ENCODE peak calls at places on chromosomes 3 and 15, in seven cellular contexts. One of them, this sample, is unnamed. For H3K4me1, the result is how much of the 10 kb centered on the place peaks cover.

GRCh38 chr3:17136251-17136721 is 251.5 kb downstream of the PLCL2 start:
- DNase-seq in HCT116: no peak
- DNase-seq in K562: no peak
- DNase-seq in kidney: no peak
- DNase-seq in esophagus squamous epithelium: no peak
- DNase-seq in left ventricle myocardium inferior: peak
- DNase-seq in body of pancreas: no peak
- DNase-seq in this sample: no peak

GRCh38 chr15:33089878-33090757 is 104.4 kb downstream of the FMN1 start:
- DNase-seq in HCT116: no peak
- DNase-seq in K562: no peak
- DNase-seq in kidney: no peak
- DNase-seq in esophagus squamous epithelium: no peak
- DNase-seq in left ventricle myocardium inferior: no peak
- DNase-seq in body of pancreas: no peak
- DNase-seq in this sample: peak

GRCh38 chr15:77036537-77037474 is 34.1 kb downstream of the TSPAN3 start:
- DNase-seq in HCT116: no peak
- DNase-seq in K562: no peak
- DNase-seq in kidney: peak
- DNase-seq in esophagus squamous epithelium: no peak
- DNase-seq in left ventricle myocardium inferior: no peak
- DNase-seq in body of pancreas: peak
- DNase-seq in this sample: peak

GRCh38 chr3:107117922-107118576 is 259.2 kb upstream of the CCDC54 start:
- DNase-seq in HCT116: peak
- DNase-seq in K562: peak
- DNase-seq in kidney: no peak
- DNase-seq in esophagus squamous epithelium: no peak
- DNase-seq in left ventricle myocardium inferior: no peak
- DNase-seq in body of pancreas: no peak
- DNase-seq in this sample: no peak

GRCh38 chr3:5787863-5788488 is 600.5 kb downstream of the EDEM1 start:
- DNase-seq in HCT116: no peak
- DNase-seq in K562: no peak
- DNase-seq in kidney: no peak
- DNase-seq in esophagus squamous epithelium: no peak
- DNase-seq in left ventricle myocardium inferior: no peak
- DNase-seq in body of pancreas: peak
- DNase-seq in this sample: peak

GRCh38 chr15:70866982-70867644 is 13.2 kb upstream of the LARP6 start:
- DNase-seq in HCT116: no peak
- DNase-seq in K562: no peak
- DNase-seq in kidney: no peak
- DNase-seq in esophagus squamous epithelium: no peak
- DNase-seq in left ventricle myocardium inferior: no peak
- DNase-seq in body of pancreas: no peak
- DNase-seq in this sample: no peak

GRCh38 chr15:50182233-50183013 is 427 bp downstream of the SLC27A2 start:
- DNase-seq in HCT116: peak
- DNase-seq in K562: peak
- DNase-seq in kidney: peak
- DNase-seq in esophagus squamous epithelium: no peak
- DNase-seq in left ventricle myocardium inferior: no peak
- DNase-seq in body of pancreas: peak
- DNase-seq in this sample: peak

GRCh38 chr3:159814161-159814560 is 174.5 kb upstream of the IL12A start:
- DNase-seq in HCT116: no peak
- DNase-seq in K562: no peak
- DNase-seq in kidney: no peak
- DNase-seq in esophagus squamous epithelium: no peak
- DNase-seq in left ventricle myocardium inferior: no peak
- DNase-seq in body of pancreas: no peak
- DNase-seq in this sample: peak

GRCh38 chr15:71295242-71296031 is 180.2 kb downstream of the THSD4 start:
- DNase-seq in HCT116: peak
- DNase-seq in K562: no peak
- DNase-seq in kidney: no peak
- DNase-seq in esophagus squamous epithelium: no peak
- DNase-seq in left ventricle myocardium inferior: no peak
- DNase-seq in body of pancreas: no peak
- DNase-seq in this sample: peak

GRCh38 chr3:186298876-186299275 is 63.2 kb downstream of the DGKG start:
- DNase-seq in HCT116: no peak
- DNase-seq in K562: no peak
- DNase-seq in kidney: no peak
- DNase-seq in esophagus squamous epithelium: no peak
- DNase-seq in left ventricle myocardium inferior: no peak
- DNase-seq in body of pancreas: no peak
- DNase-seq in this sample: no peak

GRCh38 chr15:77599899-77600298 is 32.8 kb downstream of the LINGO1 start:
- DNase-seq in HCT116: peak
- DNase-seq in K562: peak
- DNase-seq in kidney: no peak
- DNase-seq in esophagus squamous epithelium: no peak
- DNase-seq in left ventricle myocardium inferior: peak
- DNase-seq in body of pancreas: no peak
- DNase-seq in this sample: peak

GRCh38 chr3:158384019-158384418 is 187.0 kb upstream of the MLF1 start:
- DNase-seq in HCT116: no peak
- DNase-seq in K562: no peak
- DNase-seq in kidney: no peak
- DNase-seq in esophagus squamous epithelium: no peak
- DNase-seq in left ventricle myocardium inferior: no peak
- DNase-seq in body of pancreas: no peak
- DNase-seq in this sample: no peak

GRCh38 chr3:99669879-99670555 is 31.6 kb downstream of the COL8A1 start:
- DNase-seq in HCT116: no peak
- DNase-seq in K562: no peak
- DNase-seq in kidney: no peak
- DNase-seq in esophagus squamous epithelium: no peak
- DNase-seq in left ventricle myocardium inferior: no peak
- DNase-seq in body of pancreas: no peak
- DNase-seq in this sample: no peak

GRCh38 chr3:195151866-195152526 is 119.0 kb downstream of the XXYLT1 start:
- DNase-seq in HCT116: peak
- DNase-seq in K562: no peak
- DNase-seq in kidney: no peak
- DNase-seq in esophagus squamous epithelium: no peak
- DNase-seq in left ventricle myocardium inferior: no peak
- DNase-seq in body of pancreas: no peak
- DNase-seq in this sample: no peak

GRCh38 chr3:37546876-37547275 is 314.8 kb upstream of the CTDSPL start:
- DNase-seq in HCT116: no peak
- DNase-seq in K562: peak
- DNase-seq in kidney: no peak
- DNase-seq in esophagus squamous epithelium: no peak
- DNase-seq in left ventricle myocardium inferior: no peak
- DNase-seq in body of pancreas: no peak
- DNase-seq in this sample: no peak

DNA sequence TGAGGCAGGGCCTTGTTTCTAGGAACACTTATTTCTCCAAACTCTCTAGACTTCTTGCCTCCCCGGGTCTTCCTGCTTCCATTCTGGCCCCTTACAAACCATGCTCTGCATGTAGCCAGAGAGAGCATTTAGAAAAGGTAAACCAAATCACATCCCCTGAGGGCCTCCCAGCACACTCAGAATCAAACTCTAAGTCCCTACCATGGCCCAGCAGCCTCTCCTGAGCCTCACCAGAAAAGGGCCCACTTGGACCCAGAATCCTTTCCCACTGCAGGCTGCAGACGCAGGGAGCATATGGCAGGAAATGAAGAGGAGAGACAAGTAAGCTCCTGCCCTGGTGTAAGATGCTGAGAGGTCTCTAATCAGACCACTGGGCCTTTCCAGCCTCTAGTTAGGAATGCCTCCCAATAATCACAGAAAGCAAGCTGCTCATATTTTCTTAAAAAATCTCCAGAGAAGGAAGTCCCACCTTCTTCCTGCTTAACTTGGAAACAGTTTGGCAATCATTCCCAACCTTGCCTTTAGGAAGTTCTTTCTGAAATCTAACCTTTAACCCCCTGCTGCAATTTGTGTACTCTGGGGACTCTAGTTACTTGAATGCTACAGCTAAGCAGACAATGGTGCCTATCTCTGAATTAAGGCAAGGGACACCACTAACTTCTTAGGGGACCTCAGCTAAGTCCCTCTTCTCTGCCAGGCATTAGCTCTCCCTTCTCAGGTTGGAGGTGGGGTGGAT is 4.2 kb downstream of the AMOTL2 start:
- DNase-seq in HCT116: no peak
- DNase-seq in K562: no peak
- DNase-seq in kidney: peak
- DNase-seq in esophagus squamous epithelium: no peak
- DNase-seq in left ventricle myocardium inferior: no peak
- DNase-seq in body of pancreas: no peak
- DNase-seq in this sample: no peak
- H3K4me1 ChIP-seq in HCT116: under half
- H3K4me1 ChIP-seq in K562: under half
- H3K4me1 ChIP-seq in kidney: half or more
- H3K4me1 ChIP-seq in esophagus squamous epithelium: under half
- H3K4me1 ChIP-seq in left ventricle myocardium inferior: half or more
- H3K4me1 ChIP-seq in body of pancreas: half or more
- H3K4me1 ChIP-seq in this sample: under half

DNA sequence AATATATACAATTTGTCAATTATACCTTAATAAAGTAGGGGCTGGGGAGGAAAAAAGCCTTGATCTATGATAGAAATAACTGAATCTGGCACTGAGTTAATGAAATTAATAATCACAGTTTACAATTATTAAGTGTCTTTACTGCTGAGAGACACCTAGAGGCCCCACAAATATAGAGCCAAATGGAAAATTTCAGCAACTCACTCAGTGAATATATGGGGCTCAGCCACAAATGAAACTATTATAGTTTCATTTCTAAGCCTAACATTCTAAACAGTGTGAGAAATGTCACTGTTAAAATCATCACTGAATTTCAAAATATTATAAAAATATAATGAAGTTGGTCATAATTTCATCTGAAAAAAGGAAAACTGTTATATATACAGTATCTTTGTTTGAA is 40.3 kb downstream of the GNB4 start:
- DNase-seq in HCT116: no peak
- DNase-seq in K562: no peak
- DNase-seq in kidney: no peak
- DNase-seq in esophagus squamous epithelium: no peak
- DNase-seq in left ventricle myocardium inferior: no peak
- DNase-seq in body of pancreas: no peak
- DNase-seq in this sample: no peak
- TF ChIP-seq CTCF in HCT116: no peak
- TF ChIP-seq CTCF in K562: no peak
- TF ChIP-seq CTCF in kidney: no peak
- TF ChIP-seq CTCF in esophagus squamous epithelium: no peak
- TF ChIP-seq CTCF in left ventricle myocardium inferior: no peak
- TF ChIP-seq CTCF in body of pancreas: no peak
- TF ChIP-seq CTCF in this sample: no peak

GRCh38 chr15:28960979-28961378 is 75.2 kb downstream of the APBA2 start:
- DNase-seq in HCT116: peak
- DNase-seq in K562: no peak
- DNase-seq in kidney: no peak
- DNase-seq in esophagus squamous epithelium: no peak
- DNase-seq in left ventricle myocardium inferior: no peak
- DNase-seq in body of pancreas: no peak
- DNase-seq in this sample: no peak
- H3K27ac ChIP-seq in HCT116: peak
- H3K27ac ChIP-seq in K562: no peak
- H3K27ac ChIP-seq in kidney: no peak
- H3K27ac ChIP-seq in esophagus squamous epithelium: no peak
- H3K27ac ChIP-seq in left ventricle myocardium inferior: no peak
- H3K27ac ChIP-seq in body of pancreas: no peak
- H3K27ac ChIP-seq in this sample: no peak

GRCh38 chr3:11606090-11606784 is 37.5 kb downstream of the VGLL4 start:
- DNase-seq in HCT116: no peak
- DNase-seq in K562: no peak
- DNase-seq in kidney: no peak
- DNase-seq in esophagus squamous epithelium: no peak
- DNase-seq in left ventricle myocardium inferior: no peak
- DNase-seq in body of pancreas: no peak
- DNase-seq in this sample: no peak
- H3K4me1 ChIP-seq in HCT116: under half
- H3K4me1 ChIP-seq in K562: under half
- H3K4me1 ChIP-seq in kidney: under half
- H3K4me1 ChIP-seq in esophagus squamous epithelium: under half
- H3K4me1 ChIP-seq in left ventricle myocardium inferior: half or more
- H3K4me1 ChIP-seq in body of pancreas: half or more
- H3K4me1 ChIP-seq in this sample: under half

GRCh38 chr3:74352166-74352565 is 262.3 kb downstream of the CNTN3 start:
- DNase-seq in HCT116: no peak
- DNase-seq in K562: no peak
- DNase-seq in kidney: no peak
- DNase-seq in esophagus squamous epithelium: no peak
- DNase-seq in left ventricle myocardium inferior: no peak
- DNase-seq in body of pancreas: no peak
- DNase-seq in this sample: no peak
- TF ChIP-seq CTCF in HCT116: no peak
- TF ChIP-seq CTCF in K562: no peak
- TF ChIP-seq CTCF in kidney: no peak
- TF ChIP-seq CTCF in esophagus squamous epithelium: no peak
- TF ChIP-seq CTCF in left ventricle myocardium inferior: no peak
- TF ChIP-seq CTCF in body of pancreas: no peak
- TF ChIP-seq CTCF in this sample: no peak

DNA sequence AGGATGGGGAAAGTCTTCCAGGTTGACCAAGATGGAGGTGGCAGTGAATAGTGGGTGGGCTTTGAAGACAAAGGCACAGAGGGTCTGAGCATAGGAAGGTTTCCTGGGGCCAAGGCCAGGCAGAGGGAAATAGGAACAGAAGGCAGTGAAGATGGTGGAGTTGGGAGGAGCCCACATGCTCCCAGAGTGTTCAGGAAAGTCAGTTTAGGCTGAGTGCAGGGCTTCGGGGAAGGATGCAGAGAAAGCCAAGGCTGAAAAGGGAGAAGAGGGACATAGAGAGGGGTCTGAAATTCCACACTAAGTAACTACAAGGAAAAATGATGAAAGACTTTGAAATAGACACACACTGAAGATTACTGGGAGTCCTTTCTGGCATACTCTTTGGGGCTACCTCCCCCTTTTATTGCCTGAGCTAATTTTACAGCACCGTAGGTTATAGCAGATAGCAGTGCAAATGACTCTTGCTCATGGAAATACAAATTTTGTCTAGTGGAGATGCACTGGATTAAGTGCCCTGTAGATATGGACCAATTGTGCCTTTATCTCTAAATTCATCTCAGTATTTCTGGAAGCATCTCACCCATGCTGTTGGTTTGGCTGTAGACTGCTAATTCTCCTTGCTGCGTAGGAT is 3.8 kb downstream of the CX3CR1 start:
- DNase-seq in HCT116: no peak
- DNase-seq in K562: no peak
- DNase-seq in kidney: no peak
- DNase-seq in esophagus squamous epithelium: no peak
- DNase-seq in left ventricle myocardium inferior: no peak
- DNase-seq in body of pancreas: no peak
- DNase-seq in this sample: no peak
- H3K27ac ChIP-seq in HCT116: no peak
- H3K27ac ChIP-seq in K562: no peak
- H3K27ac ChIP-seq in kidney: no peak
- H3K27ac ChIP-seq in esophagus squamous epithelium: no peak
- H3K27ac ChIP-seq in left ventricle myocardium inferior: no peak
- H3K27ac ChIP-seq in body of pancreas: no peak
- H3K27ac ChIP-seq in this sample: no peak